ENCODE peak calls at places on chromosomes 3 and 15, in five cellular contexts. M, B, Z, V and O are unnamed samples.

GRCh38 chr3:127671523-127672428 is 976 bp upstream of the ABTB1 start:
- DNase-seq in M (no peak), B (no peak), Z (no peak), V (peak; percentile 24), O (no peak)

GRCh38 chr15:35713733-35714132 is 167.8 kb upstream of the DPH6 start:
- DNase-seq in M (no peak), B (no peak), Z (no peak), V (no peak), O (no peak)

GRCh38 chr3:12445523-12446240 is 38.6 kb upstream of the TSEN2 start:
- DNase-seq in M (no peak), B (peak; percentile 38), Z (no peak), V (no peak), O (no peak)

GRCh38 chr15:49421991-49422390 is 1.1 kb upstream of the FGF7 start:
- DNase-seq in M (no peak), B (peak; percentile 93), Z (peak; percentile 40), V (peak; percentile 40), O (no peak)

GRCh38 chr3:87145553-87145952 is 81.6 kb upstream of the CHMP2B start:
- DNase-seq in M (no peak), B (no peak), Z (peak; percentile 41), V (peak; percentile 4), O (no peak)

GRCh38 chr15:36332301-36332700 is 247.1 kb upstream of the CDIN1 start:
- DNase-seq in M (no peak), B (no peak), Z (no peak), V (no peak), O (no peak)

GRCh38 chr3:105813710-105814109 is 55.1 kb downstream of the CBLB start:
- DNase-seq in M (no peak), B (no peak), Z (no peak), V (no peak), O (no peak)

GRCh38 chr15:77992356-77993222 is 84.9 kb downstream of the TBC1D2B start:
- DNase-seq in M (no peak), B (no peak), Z (no peak), V (no peak), O (no peak)

GRCh38 chr15:80093854-80094418 is 34.5 kb downstream of the ZFAND6 start:
- DNase-seq in M (no peak), B (no peak), Z (peak; percentile 46), V (peak; percentile 86), O (no peak)

GRCh38 chr3:94301346-94301745 is 238.5 kb downstream of the NSUN3 start:
- DNase-seq in M (no peak), B (no peak), Z (no peak), V (no peak), O (no peak)

GRCh38 chr3:8301977-8302589 is 199.5 kb upstream of the LMCD1 start:
- DNase-seq in M (no peak), B (no peak), Z (peak; percentile 61), V (no peak), O (peak; percentile 16)

GRCh38 chr15:100687532-100688215 is 85.3 kb downstream of the ASB7 start:
- DNase-seq in M (no peak), B (no peak), Z (no peak), V (no peak), O (peak; percentile 26)

GRCh38 chr3:114878119-114878839 is 268.8 kb downstream of the ZBTB20 start:
- DNase-seq in M (no peak), B (no peak), Z (peak; percentile 12), V (no peak), O (no peak)

GRCh38 chr3:133410191-133410892 is 10.5 kb downstream of the BFSP2 start:
- DNase-seq in M (no peak), B (peak; percentile 13), Z (no peak), V (no peak), O (no peak)

GRCh38 chr3:47412453-47412756 is 31.6 kb downstream of the PTPN23 start:
- DNase-seq in M (no peak), B (no peak), Z (no peak), V (no peak), O (no peak)
- TF ChIP-seq POLR2A in M (no peak), B (no peak), Z (no peak), V (no peak), O (no peak)

GRCh38 chr3:27746838-27747237 is 24.7 kb upstream of the EOMES start:
- DNase-seq in M (no peak), B (no peak), Z (no peak), V (no peak), O (no peak)
- TF ChIP-seq POLR2A in M (no peak), B (no peak), Z (no peak), V (no peak), O (no peak)

GRCh38 chr3:47513125-47513929 is at the start of gene ELP6:
- DNase-seq in M (peak; percentile 96), B (peak; percentile 98), Z (peak; percentile 94), V (peak; percentile 97), O (peak; percentile 96)

GRCh38 chr3:47522082-47522987 is 8.8 kb upstream of the ELP6 start:
- DNase-seq in M (peak; percentile 72), B (no peak), Z (peak; percentile 86), V (peak; percentile 83), O (peak; percentile 73)

GRCh38 chr3:47515864-47516319 is 2.4 kb upstream of the ELP6 start:
- DNase-seq in M (no peak), B (no peak), Z (no peak), V (no peak), O (no peak)

GRCh38 chr3:47515100-47515499 is 1.6 kb upstream of the ELP6 start:
- DNase-seq in M (no peak), B (no peak), Z (no peak), V (no peak), O (no peak)

DNA sequence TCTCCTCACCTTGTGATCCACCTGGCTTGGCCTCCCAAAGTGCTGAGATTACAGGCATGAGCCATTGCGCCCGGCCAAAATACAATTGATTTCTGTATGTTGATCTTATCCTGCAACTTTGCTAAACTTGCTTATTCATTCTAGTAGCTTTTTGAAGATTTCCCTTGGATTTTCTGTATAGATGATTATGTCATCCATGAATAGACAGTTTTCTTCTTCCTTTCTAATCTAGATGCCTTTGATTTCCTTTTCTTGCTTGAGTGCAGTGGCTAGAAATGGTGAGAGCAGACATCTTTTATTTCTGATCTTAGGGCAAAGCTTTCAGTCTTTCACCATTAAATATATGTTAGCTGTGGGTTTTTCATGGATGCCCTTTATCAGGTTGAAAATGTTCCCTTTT is 4.4 kb upstream of the ELP6 start:
- DNase-seq in M (no peak), B (no peak), Z (no peak), V (no peak), O (no peak)
- TF ChIP-seq POLR2A in M (no peak), B (no peak), Z (no peak), V (no peak), O (no peak)

GRCh38 chr3:165339753-165340152 is 143.6 kb upstream of the SLITRK3 start:
- DNase-seq in M (no peak), B (no peak), Z (peak; percentile 36), V (no peak), O (no peak)
- TF ChIP-seq POLR2A in M (no peak), B (no peak), Z (no peak), V (no peak), O (no peak)

DNA sequence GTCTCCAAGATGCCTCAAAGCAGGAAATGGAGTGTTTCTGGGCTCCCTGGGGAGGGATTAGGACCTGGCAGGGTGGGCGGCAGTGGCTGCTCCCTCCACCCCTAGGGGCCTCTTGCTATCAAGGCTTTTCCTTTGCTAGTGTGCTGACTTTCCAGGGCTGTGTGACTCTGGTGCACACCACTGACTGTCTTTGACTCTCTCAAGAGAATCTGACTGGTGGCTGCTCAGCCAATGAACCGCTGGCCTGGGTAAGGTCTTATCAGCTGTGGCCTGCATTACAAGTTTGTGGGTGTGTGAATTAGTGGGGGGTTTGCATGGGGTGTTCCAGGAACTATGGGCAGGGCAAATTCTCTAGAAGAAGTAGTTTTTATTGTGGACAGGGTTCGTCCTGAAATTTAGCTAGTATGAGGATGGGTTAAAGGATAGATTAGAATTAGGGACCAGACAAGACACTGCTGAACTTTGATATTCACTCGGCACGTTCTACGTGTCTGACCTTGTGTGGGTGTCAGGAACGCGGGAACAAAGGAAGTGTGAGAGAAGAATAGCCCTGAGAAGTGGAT is 29.5 kb downstream of the SIAH2 start:
- DNase-seq in M (no peak), B (no peak), Z (no peak), V (no peak), O (no peak)
- TF ChIP-seq POLR2A in M (no peak), B (no peak), Z (no peak), V (no peak), O (no peak)

GRCh38 chr3:167735233-167736107 is at the start of gene SERPINI1:
- DNase-seq in M (peak; percentile 86), B (peak; percentile 89), Z (peak; percentile 85), V (peak; percentile 93), O (peak; percentile 43)
- TF ChIP-seq POLR2A in M (no peak), B (no peak), Z (peak; percentile 68), V (no peak), O (peak; percentile 53)

GRCh38 chr15:88619796-88620195 is 1.3 kb upstream of the AEN start:
- DNase-seq in M (no peak), B (no peak), Z (no peak), V (no peak), O (no peak)
- TF ChIP-seq POLR2A in M (no peak), B (no peak), Z (no peak), V (no peak), O (no peak)

GRCh38 chr3:47420511-47421484 is 40.0 kb downstream of the PTPN23 start:
- DNase-seq in M (peak; percentile 84), B (peak; percentile 80), Z (peak; percentile 83), V (peak; percentile 89), O (peak; percentile 94)

GRCh38 chr3:47421741-47422649 is 41.2 kb downstream of the PTPN23 start:
- DNase-seq in M (no peak), B (peak; percentile 59), Z (peak; percentile 55), V (peak; percentile 57), O (peak; percentile 52)

GRCh38 chr3:47420044-47420430 is 39.2 kb downstream of the PTPN23 start:
- DNase-seq in M (no peak), B (no peak), Z (no peak), V (no peak), O (no peak)

GRCh38 chr3:47418167-47419082 is 37.6 kb downstream of the PTPN23 start:
- DNase-seq in M (no peak), B (peak; percentile 81), Z (no peak), V (no peak), O (peak; percentile 48)

DNA sequence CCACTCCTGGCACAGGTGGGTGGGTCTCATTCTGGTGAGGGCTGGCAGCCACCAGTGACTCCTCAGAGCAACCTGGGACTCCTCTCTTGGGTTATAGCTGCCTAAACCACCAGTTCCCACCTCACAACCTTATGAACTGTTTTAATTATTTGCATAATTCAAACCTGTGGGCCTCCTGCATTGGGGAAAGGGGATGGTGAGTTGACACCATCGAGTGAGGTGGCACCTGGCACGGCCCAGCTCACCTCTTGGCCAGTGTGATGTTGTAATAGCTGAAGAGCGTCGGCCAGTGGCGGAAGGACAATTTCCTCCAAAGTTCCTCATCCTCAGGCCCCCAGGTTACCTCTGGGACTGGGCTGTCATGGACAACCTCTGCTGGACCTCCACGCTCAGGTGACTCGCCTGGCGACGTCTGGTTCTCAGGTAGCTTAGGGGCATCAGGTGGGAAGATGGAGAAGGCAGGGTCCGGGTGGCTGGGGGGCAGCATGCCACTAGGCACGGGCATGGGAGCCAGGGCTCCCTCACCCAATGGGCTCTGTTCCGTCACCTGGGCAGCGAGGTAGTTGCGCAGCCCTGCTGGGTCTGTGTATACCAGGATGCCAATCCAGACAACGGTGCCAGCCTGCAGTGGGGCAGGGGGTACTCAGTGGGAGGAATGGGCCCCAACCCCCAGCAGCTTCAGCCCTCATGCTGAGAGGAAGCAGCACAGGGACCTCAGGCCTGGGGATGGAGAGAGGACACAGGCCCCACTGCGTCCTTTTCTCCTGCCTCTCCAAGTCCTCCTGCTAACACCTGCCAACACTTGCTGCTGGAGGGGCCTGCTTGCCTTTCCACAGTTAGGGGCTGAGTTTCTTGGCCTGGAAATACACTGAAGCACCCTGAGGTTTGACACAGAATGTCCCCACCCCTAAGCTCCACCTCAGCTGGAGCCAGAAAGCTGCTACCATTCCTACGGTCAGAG is 38.5 kb downstream of the PTPN23 start:
- DNase-seq in M (no peak), B (no peak), Z (no peak), V (no peak), O (no peak)
- TF ChIP-seq POLR2A in M (no peak), B (no peak), Z (no peak), V (no peak), O (no peak)